ENCODE peak calls at places on chromosomes 4 and X, in ten cellular contexts. U, D, J, R, G, Z, M, A, B and W are unnamed samples.

GRCh38 chrX:47579537-47579936 is 2.7 kb upstream of the TIMP1 start:
- DNase-seq in U (no peak), D (no peak), J (peak; percentile 56), R (peak; percentile 85), G (no peak), Z (peak; percentile 85), M (no peak), A (no peak), B (no peak), W (no peak)

GRCh38 chr4:118774989-118775388 is 60.9 kb downstream of the SEC24D start:
- DNase-seq in U (no peak), D (no peak), J (peak; percentile 45), R (no peak), G (no peak), Z (peak; percentile 53), M (no peak), A (no peak), B (no peak), W (no peak)

GRCh38 chr4:10086506-10087120 is 30.0 kb downstream of the WDR1 start:
- DNase-seq in U (peak; percentile 5), D (no peak), J (no peak), R (no peak), G (no peak), Z (no peak), M (no peak), A (no peak), B (no peak), W (no peak)

GRCh38 chr4:7535094-7535493 is 100.4 kb upstream of the PSAPL1 start:
- DNase-seq in U (no peak), D (no peak), J (no peak), R (no peak), G (no peak), Z (no peak), M (no peak), A (no peak), B (no peak), W (no peak)

GRCh38 chrX:132173647-132174046 is 45.6 kb downstream of the RAP2C start:
- DNase-seq in U (no peak), D (no peak), J (no peak), R (no peak), G (no peak), Z (no peak), M (no peak), A (no peak), B (no peak), W (no peak)

GRCh38 chr4:21451032-21451431 is 497.5 kb downstream of the KCNIP4 start:
- DNase-seq in U (no peak), D (no peak), J (no peak), R (peak; percentile 64), G (no peak), Z (peak; percentile 79), M (no peak), A (no peak), B (peak; percentile 6), W (no peak)

GRCh38 chr4:30610361-30610760 is 109.8 kb upstream of the PCDH7 start:
- DNase-seq in U (no peak), D (no peak), J (no peak), R (peak; percentile 37), G (no peak), Z (no peak), M (no peak), A (no peak), B (no peak), W (no peak)

GRCh38 chr4:8403173-8403753 is 37.3 kb downstream of the ACOX3 start:
- DNase-seq in U (peak; percentile 94), D (no peak), J (peak; percentile 80), R (peak; percentile 83), G (no peak), Z (peak; percentile 82), M (peak; percentile 73), A (peak; percentile 75), B (peak; percentile 59), W (peak; percentile 89)

GRCh38 chrX:85698921-85699320 is 319.5 kb upstream of the POF1B start:
- DNase-seq in U (peak; percentile 20), D (no peak), J (no peak), R (no peak), G (no peak), Z (no peak), M (no peak), A (no peak), B (no peak), W (no peak)

GRCh38 chr4:57424231-57424897 is 314.2 kb upstream of the IGFBP7 start:
- DNase-seq in U (no peak), D (peak; percentile 62), J (peak; percentile 79), R (peak; percentile 59), G (no peak), Z (no peak), M (peak; percentile 60), A (no peak), B (peak; percentile 1), W (no peak)

GRCh38 chr4:32485976-32486375 is 1765.8 kb downstream of the PCDH7 start:
- DNase-seq in U (no peak), D (no peak), J (no peak), R (peak; percentile 7), G (no peak), Z (no peak), M (no peak), A (no peak), B (no peak), W (no peak)

GRCh38 chr4:2042207-2042946 is 16.8 kb upstream of the NAT8L start:
- DNase-seq in U (peak; percentile 60), D (no peak), J (no peak), R (no peak), G (no peak), Z (peak; percentile 8), M (no peak), A (peak; percentile 41), B (no peak), W (no peak)

GRCh38 chr4:1975391-1975801 is 33.4 kb downstream of the NELFA start:
- DNase-seq in U (no peak), D (no peak), J (no peak), R (no peak), G (no peak), Z (no peak), M (no peak), A (no peak), B (no peak), W (no peak)

GRCh38 chrX:124388562-124388961 is 42.2 kb downstream of the SH2D1A start:
- DNase-seq in U (peak; percentile 46), D (no peak), J (peak; percentile 33), R (peak; percentile 51), G (no peak), Z (peak; percentile 44), M (peak; percentile 52), A (peak; percentile 49), B (no peak), W (no peak)

GRCh38 chr4:159227984-159228383 is 125.1 kb downstream of the RAPGEF2 start:
- DNase-seq in U (no peak), D (peak; percentile 24), J (peak; percentile 91), R (peak; percentile 78), G (no peak), Z (peak; percentile 79), M (peak; percentile 71), A (peak; percentile 63), B (peak; percentile 24), W (no peak)

GRCh38 chr4:7631288-7631633 is 196.5 kb upstream of the PSAPL1 start:
- DNase-seq in U (no peak), D (no peak), J (no peak), R (no peak), G (no peak), Z (no peak), M (no peak), A (no peak), B (no peak), W (no peak)

GRCh38 chrX:101108293-101108692 is 10.3 kb downstream of the CENPI start:
- DNase-seq in U (no peak), D (no peak), J (no peak), R (peak; percentile 56), G (no peak), Z (peak; percentile 3), M (no peak), A (no peak), B (no peak), W (no peak)

GRCh38 chr4:64784125-64784524 is 374.9 kb upstream of the TECRL start:
- DNase-seq in U (no peak), D (no peak), J (peak; percentile 88), R (no peak), G (no peak), Z (no peak), M (no peak), A (no peak), B (no peak), W (no peak)

DNA sequence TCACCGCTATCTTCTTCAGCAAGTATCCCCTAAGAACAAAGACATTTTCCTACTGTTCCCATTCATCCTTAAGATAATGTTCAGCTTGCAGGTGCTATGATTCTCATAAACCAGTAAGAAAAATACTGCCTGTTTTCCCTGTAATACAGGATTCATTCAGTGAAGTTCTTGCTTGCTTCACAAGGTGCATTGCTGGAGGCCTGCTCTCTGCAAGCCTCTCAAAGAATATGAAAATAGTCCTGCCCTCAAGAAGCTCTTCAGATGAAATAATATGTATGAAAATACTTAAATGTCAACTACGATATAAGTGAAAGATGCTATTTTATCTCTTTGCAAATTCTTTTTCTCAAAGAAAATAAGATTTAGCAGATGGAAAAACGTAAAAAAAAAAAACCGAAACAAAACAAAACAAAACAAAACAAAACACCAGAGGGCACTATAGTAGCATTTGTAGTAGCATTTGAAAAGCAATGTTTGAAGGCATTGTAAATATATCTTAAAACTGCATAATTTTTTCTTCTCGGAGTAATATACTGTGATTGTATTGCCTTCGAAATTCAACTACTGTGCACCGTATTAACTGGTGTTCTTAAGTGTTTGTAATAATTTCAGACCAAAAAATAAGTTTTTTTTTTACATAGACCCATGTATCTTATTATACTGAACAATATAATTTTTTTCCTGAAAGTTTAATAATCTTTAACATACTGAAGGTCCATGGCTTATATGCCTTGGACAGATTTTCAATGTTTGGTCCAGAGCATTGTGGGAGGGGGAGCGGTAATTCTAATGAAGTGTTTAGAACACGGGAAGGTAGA is 26.0 kb downstream of the ADH4 start:
- DNase-seq in U (no peak), D (no peak), J (peak; percentile 18), R (peak; percentile 63), G (no peak), Z (peak; percentile 34), M (no peak), A (no peak), B (peak; percentile 17), W (no peak)
- TF ChIP-seq CTCF in U (no peak), D (no peak), J (no peak), R (no peak), G (no peak), Z (peak; percentile 27), M (no peak), A (peak; percentile 33), B (no peak), W (peak; percentile 60)

GRCh38 chrX:2691543-2692220 is 587 bp downstream of the CD99 start:
- DNase-seq in U (no peak), D (no peak), J (peak; percentile 53), R (peak; percentile 61), G (no peak), Z (peak; percentile 58), M (no peak), A (peak; percentile 41), B (no peak), W (no peak)
- TF ChIP-seq CTCF in U (no peak), D (no peak), J (no peak), R (no peak), G (no peak), Z (no peak), M (no peak), A (no peak), B (no peak), W (no peak)

GRCh38 chr4:82642321-82642720 is 80.5 kb upstream of the TMEM150C start:
- DNase-seq in U (no peak), D (no peak), J (no peak), R (no peak), G (no peak), Z (no peak), M (no peak), A (no peak), B (no peak), W (no peak)
- TF ChIP-seq CTCF in U (no peak), D (no peak), J (no peak), R (no peak), G (no peak), Z (no peak), M (no peak), A (no peak), B (no peak), W (no peak)

GRCh38 chrX:96311366-96311765 is 373.3 kb upstream of the DIAPH2 start:
- DNase-seq in U (no peak), D (no peak), J (no peak), R (no peak), G (no peak), Z (no peak), M (no peak), A (no peak), B (no peak), W (no peak)
- TF ChIP-seq CTCF in U (no peak), D (no peak), J (no peak), R (no peak), G (no peak), Z (no peak), M (no peak), A (no peak), B (no peak), W (no peak)